ENCODE peak calls at places on chromosomes 13 and 19, in nine cellular contexts. L is lung, G is psoas muscle, W is left lung, S is A673, A is H9, T is lower lobe of right lung, P is left ventricle myocardium inferior, D is A549. E is an unnamed sample.

GRCh38 chr19:41325640-41325946 is 15.6 kb downstream of the CCDC97 start:
- DNase-seq in T (no peak), D (no peak), W (no peak), G (no peak), A (no peak), S (no peak), L (no peak), P (no peak), E (no peak)

GRCh38 chr13:91710733-91711132 is 312.3 kb downstream of the GPC5 start:
- DNase-seq in P (no peak), W (no peak), G (no peak), S (no peak), T (no peak), L (no peak), D (no peak), A (no peak), E (no peak)

GRCh38 chr19:11421607-11422098 is 2.5 kb upstream of the RGL3 start:
- DNase-seq in D (peak; percentile 6), A (peak; percentile 92), S (no peak), P (peak; percentile 59), L (peak; percentile 58), T (peak; percentile 71), W (peak; percentile 69), G (peak; percentile 42), E (peak; percentile 88)

GRCh38 chr19:862529-863304 is 3.3 kb downstream of the CFD start:
- DNase-seq in D (peak; percentile 64), S (peak; percentile 88), A (peak; percentile 92), L (peak; percentile 81), T (peak; percentile 86), P (no peak), G (peak; percentile 63), W (peak; percentile 74), E (peak; percentile 89)

GRCh38 chr13:59354665-59355064 is 809.1 kb downstream of the DIAPH3 start:
- DNase-seq in T (no peak), W (no peak), P (no peak), A (no peak), G (no peak), D (no peak), S (no peak), L (no peak), E (no peak)

GRCh38 chr13:33285420-33286124 is at the start of gene STARD13:
- DNase-seq in L (peak; percentile 95), D (peak; percentile 84), A (peak; percentile 95), T (peak; percentile 90), G (peak; percentile 91), P (peak; percentile 94), W (peak; percentile 93), S (peak; percentile 98), E (no peak)

GRCh38 chr19:582497-583197 is 7.0 kb upstream of the HCN2 start:
- DNase-seq in S (no peak), P (no peak), G (peak; percentile 52), D (no peak), W (no peak), A (peak; percentile 64), T (no peak), L (no peak), E (no peak)

GRCh38 chr13:60398949-60399589 is 2.0 kb downstream of the TDRD3 start:
- DNase-seq in D (no peak), T (no peak), S (no peak), L (no peak), G (no peak), A (no peak), P (no peak), W (no peak), E (no peak)

GRCh38 chr13:38713046-38713445 is 26.2 kb downstream of the FREM2 start:
- DNase-seq in L (no peak), W (no peak), G (no peak), S (no peak), D (no peak), P (no peak), A (no peak), T (no peak), E (no peak)

GRCh38 chr13:25170554-25171107 is 1.5 kb downstream of the AMER2 start:
- DNase-seq in S (peak; percentile 85), L (no peak), A (no peak), P (no peak), D (no peak), G (no peak), T (no peak), W (no peak), E (no peak)

GRCh38 chr19:38635483-38636399 is 11.7 kb upstream of the ACTN4 start:
- DNase-seq in G (no peak), P (no peak), T (no peak), S (no peak), D (no peak), W (no peak), A (no peak), L (no peak), E (no peak)

GRCh38 chr19:39401549-39402416 is 4.9 kb upstream of the ZFP36 start:
- DNase-seq in W (peak; percentile 84), S (no peak), P (no peak), D (peak; percentile 95), T (peak; percentile 82), L (peak; percentile 27), G (peak; percentile 51), A (no peak), E (peak; percentile 68)

GRCh38 chr13:30561506-30561905 is 56.2 kb upstream of the USPL1 start:
- DNase-seq in D (no peak), L (no peak), G (no peak), P (no peak), A (no peak), W (no peak), S (no peak), T (no peak), E (no peak)

GRCh38 chr13:79097201-79097600 is 308.9 kb downstream of the RBM26 start:
- DNase-seq in D (no peak), P (no peak), T (no peak), S (no peak), W (no peak), L (no peak), G (no peak), A (no peak), E (no peak)

DNA sequence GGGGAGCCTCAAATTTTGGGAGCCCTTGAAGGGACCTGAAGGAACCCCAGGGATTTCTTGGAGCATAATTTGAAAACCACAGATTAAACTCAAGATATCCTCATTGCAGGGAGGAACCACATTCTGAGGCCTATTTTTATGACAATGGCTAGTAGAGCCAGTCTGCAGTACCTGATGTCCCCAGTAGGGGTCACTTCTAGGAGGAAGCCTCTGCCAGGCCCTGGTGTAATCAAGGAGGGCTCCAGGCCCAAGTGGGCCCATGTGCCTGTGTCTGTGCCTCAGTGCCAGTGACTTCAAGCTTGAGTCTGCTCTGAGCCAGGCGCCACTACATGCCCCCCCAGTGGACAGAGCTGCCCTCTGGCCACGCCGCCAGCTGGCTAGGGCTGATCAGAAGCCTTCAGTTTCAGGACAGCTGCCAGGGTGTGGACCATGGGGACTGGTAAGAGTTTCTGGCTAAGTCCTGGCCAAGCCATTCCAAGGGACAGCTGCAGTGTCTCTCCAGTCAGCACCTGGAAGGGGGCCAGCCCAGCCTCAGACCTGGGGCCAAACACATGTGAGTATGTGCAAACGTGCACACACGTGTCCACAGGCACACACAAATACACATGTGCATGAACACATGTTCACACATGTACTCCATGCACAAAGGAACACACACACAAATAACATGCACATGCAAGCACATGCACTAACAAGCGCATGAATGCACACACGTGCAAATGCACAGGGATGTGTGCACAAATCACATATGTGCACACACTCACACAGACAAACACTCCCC is 20.5 kb upstream of the SLC7A10 start:
- DNase-seq in S (no peak), G (no peak), A (no peak), D (no peak), W (no peak), T (peak; percentile 49), P (peak; percentile 54), L (no peak), E (no peak)
- H3K4me1 ChIP-seq in S (no peaks in the 10 kb centered on the region), G (no peaks in the 10 kb centered on the region), A (no peaks in the 10 kb centered on the region), D (peaks cover 16% of the 10 kb centered on the region), W (no peaks in the 10 kb centered on the region), T (peaks cover 19% of the 10 kb centered on the region), P (peaks cover 6% of the 10 kb centered on the region), L (no peaks in the 10 kb centered on the region), E (no peaks in the 10 kb centered on the region)

GRCh38 chr13:19713186-19713965 is 69.4 kb downstream of the PSPC1 start:
- DNase-seq in P (no peak), A (no peak), L (no peak), D (no peak), S (peak; percentile 52), G (no peak), W (no peak), T (no peak), E (no peak)
- TF ChIP-seq CTCF in P (no peak), A (no peak), L (no peak), D (no peak), S (no peak), G (no peak), W (no peak), T (no peak), E (no peak)

GRCh38 chr13:20344836-20345490 is 112.8 kb upstream of the GJB6 start:
- DNase-seq in W (no peak), D (no peak), S (no peak), G (no peak), T (no peak), A (no peak), L (no peak), P (no peak), E (no peak)
- H3K4me1 ChIP-seq in W (no peaks in the 10 kb centered on the region), D (no peaks in the 10 kb centered on the region), S (no peaks in the 10 kb centered on the region), G (no peaks in the 10 kb centered on the region), T (peaks cover 7% of the 10 kb centered on the region), A (no peaks in the 10 kb centered on the region), L (peaks cover under 1% of the 10 kb centered on the region), P (peaks cover 3% of the 10 kb centered on the region), E (no peaks in the 10 kb centered on the region)

DNA sequence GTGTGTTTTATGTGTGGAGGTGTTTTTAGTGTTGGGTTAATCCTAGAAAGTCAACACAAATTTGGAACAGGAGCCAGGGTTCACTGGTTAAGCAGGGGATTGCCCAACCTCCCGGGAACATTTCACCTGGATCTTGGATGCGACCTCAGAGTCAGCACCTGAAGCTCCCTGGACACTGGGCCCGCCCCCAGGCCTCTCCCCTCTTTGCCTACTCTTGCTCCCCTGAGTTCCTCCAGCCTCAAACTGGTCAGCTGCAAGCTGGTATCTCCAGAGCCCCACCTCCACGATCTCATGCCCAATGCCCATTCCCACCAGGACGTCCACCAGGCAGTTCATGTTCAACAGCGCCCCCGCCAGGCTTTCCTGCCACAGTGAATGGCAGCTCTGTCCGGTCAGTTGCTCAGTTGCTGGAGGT is 9.7 kb downstream of the HSD17B14 start:
- DNase-seq in D (peak; percentile 56), W (no peak), A (peak; percentile 70), L (peak; percentile 58), S (no peak), T (peak; percentile 72), G (no peak), P (no peak), E (no peak)
- TF ChIP-seq CTCF in D (no peak), W (no peak), A (peak; percentile 65), L (no peak), S (peak; percentile 30), T (peak; percentile 26), G (no peak), P (no peak), E (peak; percentile 42)